ENCODE peak calls at places on chromosomes 3 and 15, in nine cellular contexts. C, F, P, Z, R, H, E, I and W are unnamed samples.

GRCh38 chr15:66644000-66644787 is 57.8 kb upstream of the SMAD6 start:
- DNase-seq in P (no peak), E (no peak), F (no peak), H (no peak), R (no peak), I (no peak), Z (no peak), C (no peak), W (no peak)

GRCh38 chr15:76325704-76326103 is 10.9 kb upstream of the ISL2 start:
- DNase-seq in F (no peak), E (no peak), R (no peak), I (no peak), Z (no peak), H (no peak), C (no peak), P (no peak), W (no peak)

GRCh38 chr15:80587816-80588456 is 107.2 kb upstream of the ABHD17C start:
- DNase-seq in P (no peak), Z (peak), F (no peak), I (peak), R (no peak), H (no peak), E (no peak), C (peak), W (peak)

GRCh38 chr3:55204417-55204816 is 276.6 kb upstream of the LRTM1 start:
- DNase-seq in C (no peak), Z (no peak), H (no peak), E (no peak), P (no peak), F (no peak), I (no peak), R (no peak), W (no peak)

GRCh38 chr3:140164156-140164555 is 229.2 kb downstream of the CLSTN2 start:
- DNase-seq in Z (no peak), H (no peak), F (no peak), I (no peak), E (no peak), P (no peak), R (no peak), C (no peak), W (no peak)

GRCh38 chr3:187777331-187778046 is 32.2 kb upstream of the BCL6 start:
- DNase-seq in P (no peak), C (peak), R (no peak), H (no peak), I (peak), F (no peak), Z (peak), E (no peak), W (peak)

GRCh38 chr3:160883373-160883772 is 127.3 kb downstream of the PPM1L start:
- DNase-seq in H (no peak), F (no peak), I (no peak), E (no peak), P (no peak), Z (no peak), R (no peak), C (no peak), W (no peak)

GRCh38 chr15:37995461-37996347 is 61.3 kb downstream of the TMCO5A start:
- DNase-seq in P (peak), R (no peak), C (peak), H (no peak), E (peak), F (no peak), I (peak), Z (peak), W (peak)

GRCh38 chr15:90412356-90413194 is 24.5 kb downstream of the IQGAP1 start:
- DNase-seq in Z (peak), I (peak), R (no peak), E (no peak), F (no peak), C (peak), P (no peak), H (no peak), W (peak)

GRCh38 chr3:42036483-42036823 is 54.7 kb upstream of the TRAK1 start:
- DNase-seq in E (no peak), H (no peak), C (peak), I (peak), Z (peak), F (no peak), P (no peak), R (no peak), W (peak)

GRCh38 chr3:157081681-157082210 is 78.2 kb downstream of the CCNL1 start:
- DNase-seq in F (no peak), E (peak), H (peak), I (peak), Z (peak), C (peak), P (peak), R (peak), W (peak)

GRCh38 chr3:52973806-52974205 is 72.1 kb downstream of the SFMBT1 start:
- DNase-seq in I (peak), R (no peak), P (no peak), Z (no peak), C (no peak), H (no peak), E (no peak), F (no peak), W (no peak)

GRCh38 chr15:57565326-57565725 is 26.4 kb upstream of the MYZAP start:
- DNase-seq in E (no peak), R (no peak), I (no peak), Z (peak), P (no peak), H (no peak), C (peak), F (no peak), W (peak)

GRCh38 chr3:80052271-80052670 is 284.5 kb upstream of the ROBO1 start:
- DNase-seq in F (no peak), Z (no peak), H (no peak), R (no peak), E (no peak), I (no peak), P (no peak), C (no peak), W (no peak)

GRCh38 chr15:78360426-78360825 is 20.3 kb downstream of the CRABP1 start:
- DNase-seq in C (no peak), Z (no peak), E (no peak), R (no peak), P (no peak), F (no peak), I (peak), H (peak), W (no peak)

GRCh38 chr3:58106640-58107039 is 98.4 kb downstream of the FLNB start:
- DNase-seq in F (no peak), Z (no peak), I (no peak), H (no peak), E (no peak), C (no peak), R (no peak), P (no peak), W (no peak)

GRCh38 chr3:193704431-193704830 is 111.4 kb downstream of the OPA1 start:
- DNase-seq in F (no peak), E (no peak), Z (no peak), R (no peak), C (no peak), P (no peak), H (no peak), I (no peak), W (no peak)

GRCh38 chr15:83919319-83919830 is 265.5 kb downstream of the ADAMTSL3 start:
- DNase-seq in H (no peak), E (no peak), P (no peak), Z (peak), I (no peak), R (no peak), F (no peak), C (no peak), W (peak)

GRCh38 chr3:94028093-94028837 is at the start of gene STX19:
- DNase-seq in E (no peak), I (no peak), Z (peak), C (peak), P (no peak), H (no peak), R (no peak), F (no peak), W (peak)

GRCh38 chr3:195003893-195004289 is 267.1 kb downstream of the XXYLT1 start:
- DNase-seq in I (no peak), C (no peak), E (no peak), P (no peak), R (no peak), Z (no peak), H (no peak), F (no peak), W (no peak)

GRCh38 chr15:70361891-70362290 is 264.2 kb upstream of the TLE3 start:
- DNase-seq in Z (no peak), P (no peak), C (no peak), H (no peak), F (no peak), I (no peak), E (no peak), R (no peak), W (no peak)

GRCh38 chr3:108089544-108089943 is 1.3 kb downstream of the CD47 start:
- DNase-seq in I (no peak), Z (peak), E (no peak), F (no peak), P (no peak), R (no peak), C (peak), H (no peak), W (no peak)

GRCh38 chr3:50885070-50885469 is 210.3 kb downstream of the DOCK3 start:
- DNase-seq in H (no peak), C (no peak), E (no peak), F (no peak), P (no peak), Z (no peak), R (no peak), I (no peak), W (no peak)

GRCh38 chr3:135084404-135084803 is 289.3 kb downstream of the EPHB1 start:
- DNase-seq in I (peak), F (no peak), E (no peak), Z (no peak), R (no peak), C (no peak), P (no peak), H (no peak), W (no peak)

GRCh38 chr3:139756529-139757103 is 78.8 kb upstream of the NMNAT3 start:
- DNase-seq in Z (no peak), C (no peak), E (no peak), I (no peak), H (no peak), P (no peak), F (no peak), R (no peak), W (no peak)

GRCh38 chr3:177899275-177900067 is 636.8 kb upstream of the KCNMB2 start:
- DNase-seq in Z (no peak), I (no peak), E (no peak), H (no peak), P (no peak), R (no peak), F (no peak), C (no peak), W (no peak)

GRCh38 chr3:39573392-39573791 is 105.9 kb downstream of the MOBP start:
- DNase-seq in P (no peak), E (no peak), Z (no peak), I (no peak), R (no peak), C (no peak), F (no peak), H (no peak), W (no peak)

GRCh38 chr3:45084820-45085816 is 59.0 kb downstream of the CLEC3B start:
- DNase-seq in F (no peak), Z (peak), E (no peak), P (no peak), H (no peak), I (peak), R (no peak), C (peak), W (peak)

DNA sequence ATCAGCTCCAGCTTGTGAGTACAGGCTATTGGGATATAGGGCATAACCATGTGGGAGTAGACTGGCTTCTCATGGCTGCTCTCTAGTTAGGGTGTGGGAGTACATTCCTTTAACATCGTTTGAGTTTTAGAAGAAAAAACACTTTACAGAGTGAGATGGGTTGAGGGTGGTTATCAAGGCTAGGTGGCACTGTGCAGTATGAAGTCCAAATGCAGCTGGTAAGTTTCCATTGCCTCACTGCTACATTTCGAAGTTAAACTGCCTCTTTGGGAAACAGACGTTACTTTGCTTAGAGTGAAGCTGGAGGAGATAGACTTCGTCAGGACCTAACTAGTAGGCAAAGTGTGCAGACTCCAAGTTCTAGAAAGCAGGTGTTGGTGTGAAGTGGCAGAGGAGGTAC is 192.4 kb downstream of the SQOR start:
- DNase-seq in H (no peak), P (no peak), I (no peak), E (no peak), R (no peak), Z (no peak), F (no peak), C (no peak), W (no peak)
- TF ChIP-seq CTCF in H (no peak), P (no peak), I (no peak), E (no peak), R (no peak), Z (no peak), F (no peak), C (no peak), W (no peak)

DNA sequence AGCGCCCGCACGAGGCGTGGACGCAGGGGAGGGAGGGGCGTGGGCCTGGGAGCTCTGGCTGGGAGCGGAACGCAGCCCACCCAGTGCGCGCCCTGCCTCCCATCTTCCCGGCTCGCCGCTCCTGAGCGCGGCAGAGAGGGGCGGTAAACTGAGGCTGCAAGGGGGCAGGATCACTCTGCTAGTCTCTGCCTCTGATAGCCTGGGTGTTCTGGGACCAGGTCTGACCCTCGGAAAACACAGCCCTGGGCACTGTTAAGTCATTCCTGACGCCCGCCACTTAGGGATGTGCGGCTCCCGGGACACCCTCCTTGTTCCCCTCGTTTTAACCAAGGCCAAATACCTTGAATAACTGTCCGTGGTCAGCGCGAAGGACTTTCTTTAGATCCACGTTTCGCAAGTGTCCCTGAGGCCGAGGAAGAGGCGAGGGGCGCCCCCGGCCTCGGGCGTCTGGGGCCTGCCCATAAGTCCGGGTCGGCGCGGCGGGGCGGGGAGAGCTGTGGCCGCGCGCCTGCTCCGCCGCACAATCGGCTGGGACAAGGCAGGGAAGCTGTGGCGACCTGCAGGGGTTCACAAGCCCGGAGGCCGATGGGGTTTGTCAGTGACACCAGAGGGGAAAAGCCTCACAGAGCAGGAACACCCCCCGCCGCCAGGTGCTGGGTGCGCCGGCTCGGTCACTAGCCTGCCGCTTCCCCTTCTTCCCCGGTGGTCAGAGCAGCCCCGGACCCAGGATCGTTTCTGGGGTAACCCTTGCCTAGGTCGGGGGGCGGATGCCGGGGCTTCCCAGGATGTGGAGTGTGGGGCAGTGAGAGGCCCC is 1.5 kb downstream of the ITPKA start:
- DNase-seq in C (no peak), F (no peak), R (no peak), E (no peak), Z (no peak), I (no peak), P (no peak), H (no peak), W (no peak)
- TF ChIP-seq CTCF in C (no peak), F (no peak), R (no peak), E (no peak), Z (no peak), I (no peak), P (no peak), H (no peak), W (no peak)

GRCh38 chr3:167209011-167209410 is 171.1 kb downstream of the ZBBX start:
- DNase-seq in H (no peak), I (no peak), E (no peak), C (no peak), P (no peak), R (no peak), Z (no peak), F (no peak), W (no peak)
- TF ChIP-seq CTCF in H (no peak), I (no peak), E (no peak), C (peak), P (no peak), R (no peak), Z (no peak), F (no peak), W (no peak)

GRCh38 chr15:63600001-63600645 is 2.9 kb downstream of the FBXL22 start:
- DNase-seq in P (no peak), H (peak), F (no peak), C (peak), Z (no peak), R (peak), E (no peak), I (no peak), W (peak)
- TF ChIP-seq CTCF in P (no peak), H (no peak), F (no peak), C (no peak), Z (no peak), R (no peak), E (no peak), I (no peak), W (no peak)

GRCh38 chr3:189270248-189270832 is 98.6 kb downstream of the TPRG1 start:
- DNase-seq in Z (peak), E (no peak), H (peak), R (peak), F (no peak), I (peak), C (peak), P (no peak), W (peak)
- TF ChIP-seq CTCF in Z (peak), E (peak), H (peak), R (peak), F (peak), I (peak), C (peak), P (no peak), W (peak)

DNA sequence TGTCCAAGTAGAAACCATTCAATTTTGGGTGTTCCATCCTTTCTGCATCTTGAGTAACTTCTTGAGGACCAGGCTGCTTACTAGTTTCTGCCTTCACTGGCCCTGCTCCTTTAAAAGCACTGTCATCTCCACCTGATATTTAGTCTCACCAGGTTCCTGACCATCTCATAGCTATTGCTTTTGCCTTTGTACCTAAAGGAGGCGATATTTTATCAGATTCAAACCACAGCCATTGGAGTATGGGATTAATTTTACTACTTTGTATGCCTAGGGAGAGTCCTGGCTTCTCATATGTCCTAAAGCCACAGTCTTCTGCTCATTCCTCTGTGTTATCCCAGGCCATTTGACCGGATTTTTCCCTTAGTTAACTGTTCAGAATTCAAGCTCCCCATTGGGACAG is 51.8 kb upstream of the RFX7 start:
- DNase-seq in P (no peak), C (peak), I (no peak), F (no peak), E (no peak), R (no peak), H (no peak), Z (peak), W (peak)
- TF ChIP-seq CTCF in P (no peak), C (peak), I (peak), F (no peak), E (no peak), R (no peak), H (no peak), Z (peak), W (no peak)

DNA sequence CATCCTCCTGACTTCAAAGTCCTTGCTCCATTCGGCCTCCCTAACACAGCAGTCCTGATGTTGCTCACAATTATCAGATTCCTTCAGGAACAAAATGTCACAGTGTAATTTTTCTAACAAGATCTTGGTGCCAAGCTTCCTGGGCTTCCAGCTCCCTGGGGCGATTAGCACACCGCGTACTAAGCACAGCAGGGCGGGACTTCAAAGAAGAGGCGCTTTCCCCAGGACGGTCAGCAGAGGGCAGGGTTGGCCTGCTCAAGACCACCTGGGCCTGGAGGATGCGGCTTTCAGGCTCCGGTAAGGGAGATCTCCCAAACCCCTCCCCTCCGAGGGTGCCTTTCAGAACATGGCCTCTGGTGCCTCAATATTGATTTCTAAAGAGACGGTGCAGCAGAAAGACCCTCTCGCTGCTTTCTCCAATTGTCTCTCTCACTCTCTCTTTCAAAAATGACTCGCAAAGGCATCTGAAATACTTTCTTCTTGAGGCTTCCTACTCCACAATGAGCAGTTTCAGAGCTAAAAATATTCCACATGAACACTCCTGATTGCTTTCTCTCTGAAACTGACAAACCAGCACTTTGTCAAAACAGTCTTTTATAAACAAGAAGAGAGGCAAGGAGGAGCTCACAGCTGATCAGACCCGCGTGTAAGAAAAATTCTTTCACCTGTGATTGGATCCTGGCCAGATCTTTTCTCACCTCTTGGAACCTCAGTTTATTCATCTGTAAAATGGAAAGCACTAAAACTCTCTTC is 154.1 kb downstream of the ADAMTS9 start:
- DNase-seq in R (peak), P (peak), E (peak), Z (peak), C (peak), H (peak), I (peak), F (no peak), W (peak)
- TF ChIP-seq CTCF in R (peak), P (peak), E (peak), Z (peak), C (peak), H (peak), I (peak), F (peak), W (peak)

DNA sequence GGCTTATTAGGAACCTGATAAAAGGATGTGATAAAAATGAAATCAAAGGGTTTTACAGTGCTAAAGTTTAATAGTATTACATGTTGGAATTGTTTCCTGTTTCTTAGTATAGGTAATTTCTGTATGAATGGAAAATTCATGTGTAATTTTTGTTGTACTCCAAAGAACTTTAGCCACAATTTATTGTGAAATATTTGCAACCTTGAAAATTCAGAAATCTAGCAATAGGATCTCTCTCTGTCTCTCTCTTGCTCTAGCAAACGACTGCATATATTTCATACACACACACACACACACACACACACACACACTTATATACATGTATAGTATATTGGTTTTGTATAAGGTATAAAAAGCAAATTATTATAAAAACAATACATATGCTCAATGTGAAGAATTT is 59.6 kb downstream of the PIAS1 start:
- DNase-seq in P (no peak), R (no peak), I (no peak), H (no peak), E (no peak), C (no peak), F (no peak), Z (no peak), W (no peak)
- TF ChIP-seq CTCF in P (no peak), R (no peak), I (no peak), H (no peak), E (no peak), C (no peak), F (no peak), Z (no peak), W (no peak)

GRCh38 chr3:165619077-165619476 is 218.1 kb downstream of the BCHE start:
- DNase-seq in I (no peak), R (no peak), C (no peak), Z (no peak), F (no peak), H (no peak), E (no peak), P (no peak), W (no peak)

GRCh38 chr3:165622356-165622755 is 214.9 kb downstream of the BCHE start:
- DNase-seq in I (no peak), H (no peak), C (no peak), P (no peak), F (no peak), E (no peak), R (no peak), Z (no peak), W (no peak)

GRCh38 chr3:165624761-165625160 is 212.5 kb downstream of the BCHE start:
- DNase-seq in H (no peak), E (no peak), P (no peak), Z (no peak), I (peak), F (no peak), C (peak), R (no peak), W (peak)
- TF ChIP-seq CTCF in H (no peak), E (no peak), P (no peak), Z (peak), I (peak), F (no peak), C (peak), R (peak), W (peak)